ENCODE peak calls at places on chromosomes 7 and 10, in ten cellular contexts. F is tibial artery; W is endodermal cell; H is nephron progenitor cell; R is SW480; B is stimulated activated naive B cell treated with anti-CD40 and anti-IgM and Interleukin-4, amounts not matched to agents 10 μg/mL and 1 μg/mL and 100 μg/mL, for 72 hours; U is A172; E is left colon; Y is anterior cingulate cortex; N is heart right ventricle. V is an unnamed sample.

GRCh38 chr10:113764598-113764997 is 13.1 kb downstream of the PLEKHS1 start:
- DNase-seq in F (no peak), W (no peak), H (no peak), R (no peak), B (no peak), U (no peak), E (no peak), Y (no peak), N (no peak), V (no peak)

GRCh38 chr10:93445097-93445960 is 36.8 kb downstream of the MYOF start:
- DNase-seq in F (peak), W (peak), H (peak), R (peak), B (no peak), U (peak), E (peak), Y (peak), N (peak), V (peak)

GRCh38 chr7:33886100-33886623 is 19.2 kb upstream of the BMPER start:
- DNase-seq in F (no peak), W (peak), H (peak), R (no peak), B (no peak), U (no peak), E (no peak), Y (no peak), N (no peak), V (no peak)

GRCh38 chr7:48255046-48255445 is 83.8 kb downstream of the ABCA13 start:
- DNase-seq in F (no peak), W (no peak), H (no peak), R (no peak), B (no peak), U (peak), E (no peak), Y (no peak), N (no peak), V (no peak)

GRCh38 chr10:123203393-123204126 is 49.4 kb downstream of the BUB3 start:
- DNase-seq in F (no peak), W (no peak), H (no peak), R (no peak), B (no peak), U (no peak), E (no peak), Y (no peak), N (no peak), V (no peak)

GRCh38 chr10:32971536-32972091 is 13.6 kb upstream of the ITGB1 start:
- DNase-seq in F (no peak), W (no peak), H (no peak), R (peak), B (no peak), U (no peak), E (peak), Y (no peak), N (no peak), V (no peak)

GRCh38 chr7:138919256-138919655 is 61.9 kb downstream of the KIAA1549 start:
- DNase-seq in F (no peak), W (no peak), H (no peak), R (no peak), B (no peak), U (no peak), E (no peak), Y (peak), N (no peak), V (no peak)

GRCh38 chr7:134706468-134706867 is 59.8 kb downstream of the BPGM start:
- DNase-seq in F (no peak), W (no peak), H (no peak), R (no peak), B (no peak), U (no peak), E (no peak), Y (no peak), N (no peak), V (no peak)

GRCh38 chr7:1270181-1270580 is 37.5 kb downstream of the UNCX start:
- DNase-seq in F (no peak), W (no peak), H (no peak), R (no peak), B (no peak), U (no peak), E (no peak), Y (no peak), N (no peak), V (no peak)

GRCh38 chr10:20986049-20986448 is 88.9 kb upstream of the NEBL start:
- DNase-seq in F (no peak), W (no peak), H (no peak), R (no peak), B (no peak), U (no peak), E (no peak), Y (no peak), N (no peak), V (no peak)

GRCh38 chr10:124649209-124649608 is 95.0 kb downstream of the FAM53B start:
- DNase-seq in F (no peak), W (no peak), H (no peak), R (no peak), B (no peak), U (no peak), E (no peak), Y (peak), N (peak), V (no peak)

GRCh38 chr7:52565980-52566379 is 469.5 kb upstream of the POM121L12 start:
- DNase-seq in F (no peak), W (no peak), H (no peak), R (no peak), B (no peak), U (no peak), E (no peak), Y (no peak), N (no peak), V (no peak)

GRCh38 chr10:33155720-33156638 is 178.5 kb downstream of the NRP1 start:
- DNase-seq in F (no peak), W (peak), H (no peak), R (peak), B (no peak), U (peak), E (no peak), Y (no peak), N (no peak), V (peak)

GRCh38 chr7:27553288-27553687 is 109.4 kb downstream of the HIBADH start:
- DNase-seq in F (no peak), W (no peak), H (no peak), R (no peak), B (no peak), U (no peak), E (no peak), Y (no peak), N (no peak), V (no peak)

GRCh38 chr10:114571316-114571999 is 86.6 kb downstream of the ABLIM1 start:
- DNase-seq in F (no peak), W (no peak), H (no peak), R (no peak), B (no peak), U (no peak), E (peak), Y (peak), N (no peak), V (peak)

GRCh38 chr10:20630092-20630643 is 266.9 kb downstream of the NEBL start:
- DNase-seq in F (no peak), W (no peak), H (no peak), R (no peak), B (no peak), U (no peak), E (no peak), Y (no peak), N (no peak), V (no peak)

GRCh38 chr7:94444808-94445207 is 50.1 kb downstream of the COL1A2 start:
- DNase-seq in F (no peak), W (no peak), H (no peak), R (no peak), B (no peak), U (no peak), E (no peak), Y (no peak), N (no peak), V (peak)

GRCh38 chr7:156765901-156766656 is 125.5 kb downstream of the RNF32 start:
- DNase-seq in F (no peak), W (no peak), H (no peak), R (no peak), B (no peak), U (no peak), E (no peak), Y (no peak), N (no peak), V (no peak)

GRCh38 chr7:128844777-128845311 is 14.6 kb downstream of the FLNC start:
- DNase-seq in F (no peak), W (no peak), H (no peak), R (no peak), B (no peak), U (no peak), E (no peak), Y (no peak), N (peak), V (no peak)

GRCh38 chr10:129973674-129974059 is 9.6 kb upstream of the EBF3 start:
- DNase-seq in F (no peak), W (peak), H (no peak), R (no peak), B (no peak), U (no peak), E (no peak), Y (no peak), N (no peak), V (no peak)

GRCh38 chr10:125177641-125178640 is 17.6 kb upstream of the CTBP2 start:
- DNase-seq in F (no peak), W (peak), H (no peak), R (no peak), B (no peak), U (no peak), E (no peak), Y (no peak), N (no peak), V (no peak)

GRCh38 chr10:90602815-90603600 is 254.8 kb downstream of the HTR7 start:
- DNase-seq in F (no peak), W (no peak), H (no peak), R (no peak), B (no peak), U (peak), E (no peak), Y (no peak), N (no peak), V (no peak)

GRCh38 chr10:103692421-103693069 is 162.8 kb downstream of the SH3PXD2A start:
- DNase-seq in F (no peak), W (peak), H (peak), R (no peak), B (peak), U (no peak), E (no peak), Y (no peak), N (no peak), V (peak)

GRCh38 chr10:73906524-73907447 is 4.1 kb upstream of the PLAU start:
- DNase-seq in F (peak), W (peak), H (peak), R (peak), B (peak), U (peak), E (peak), Y (no peak), N (peak), V (peak)

V was measured in left kidney.